ENCODE peak calls at places on chromosomes 4 and X, in four cellular contexts. One of them, this sample, is unnamed.

GRCh38 chr4:185171373-185172071 is 28.5 kb downstream of the SLC25A4 start:
- DNase-seq in stimulated activated CD8-positive, alpha-beta memory T cell treated with anti-CD3 and anti-CD28 coated beads, Interleukin-2, amount 100 ng/mL, for 1 hour: no peak
- DNase-seq in astrocyte of the spinal cord: no peak
- DNase-seq in fibroblast of mammary gland: no peak
- DNase-seq in this sample: no peak

GRCh38 chr4:165709526-165709925 is 163.5 kb upstream of the TLL1 start:
- DNase-seq in stimulated activated CD8-positive, alpha-beta memory T cell treated with anti-CD3 and anti-CD28 coated beads, Interleukin-2, amount 100 ng/mL, for 1 hour: no peak
- DNase-seq in astrocyte of the spinal cord: no peak
- DNase-seq in fibroblast of mammary gland: no peak
- DNase-seq in this sample: no peak

GRCh38 chr4:150828159-150828558 is 186.9 kb downstream of the LRBA start:
- DNase-seq in stimulated activated CD8-positive, alpha-beta memory T cell treated with anti-CD3 and anti-CD28 coated beads, Interleukin-2, amount 100 ng/mL, for 1 hour: peak; percentile 3
- DNase-seq in astrocyte of the spinal cord: no peak
- DNase-seq in fibroblast of mammary gland: no peak
- DNase-seq in this sample: no peak

GRCh38 chrX:38940547-38940946 is 139.3 kb downstream of the MID1IP1 start:
- DNase-seq in stimulated activated CD8-positive, alpha-beta memory T cell treated with anti-CD3 and anti-CD28 coated beads, Interleukin-2, amount 100 ng/mL, for 1 hour: no peak
- DNase-seq in astrocyte of the spinal cord: no peak
- DNase-seq in fibroblast of mammary gland: peak; percentile 57
- DNase-seq in this sample: no peak

GRCh38 chrX:114582264-114582632 is 1.6 kb upstream of the HTR2C start:
- DNase-seq in stimulated activated CD8-positive, alpha-beta memory T cell treated with anti-CD3 and anti-CD28 coated beads, Interleukin-2, amount 100 ng/mL, for 1 hour: no peak
- DNase-seq in astrocyte of the spinal cord: no peak
- DNase-seq in fibroblast of mammary gland: no peak
- DNase-seq in this sample: no peak

GRCh38 chrX:48695524-48695875 is 1.0 kb upstream of the SUV39H1 start:
- DNase-seq in stimulated activated CD8-positive, alpha-beta memory T cell treated with anti-CD3 and anti-CD28 coated beads, Interleukin-2, amount 100 ng/mL, for 1 hour: no peak
- DNase-seq in astrocyte of the spinal cord: no peak
- DNase-seq in fibroblast of mammary gland: peak; percentile 45
- DNase-seq in this sample: no peak

GRCh38 chrX:10932842-10933440 is 178.2 kb upstream of the HCCS start:
- DNase-seq in stimulated activated CD8-positive, alpha-beta memory T cell treated with anti-CD3 and anti-CD28 coated beads, Interleukin-2, amount 100 ng/mL, for 1 hour: no peak
- DNase-seq in astrocyte of the spinal cord: no peak
- DNase-seq in fibroblast of mammary gland: peak; percentile 64
- DNase-seq in this sample: no peak

GRCh38 chrX:15269120-15269519 is 763 bp downstream of the ASB9 start:
- DNase-seq in stimulated activated CD8-positive, alpha-beta memory T cell treated with anti-CD3 and anti-CD28 coated beads, Interleukin-2, amount 100 ng/mL, for 1 hour: no peak
- DNase-seq in astrocyte of the spinal cord: no peak
- DNase-seq in fibroblast of mammary gland: no peak
- DNase-seq in this sample: no peak

GRCh38 chr4:116321471-116321870 is 763.9 kb downstream of the TRAM1L1 start:
- DNase-seq in stimulated activated CD8-positive, alpha-beta memory T cell treated with anti-CD3 and anti-CD28 coated beads, Interleukin-2, amount 100 ng/mL, for 1 hour: no peak
- DNase-seq in astrocyte of the spinal cord: no peak
- DNase-seq in fibroblast of mammary gland: no peak
- DNase-seq in this sample: no peak

GRCh38 chr4:2465032-2465431 is 3.9 kb upstream of the RNF4 start:
- DNase-seq in stimulated activated CD8-positive, alpha-beta memory T cell treated with anti-CD3 and anti-CD28 coated beads, Interleukin-2, amount 100 ng/mL, for 1 hour: no peak
- DNase-seq in astrocyte of the spinal cord: no peak
- DNase-seq in fibroblast of mammary gland: no peak
- DNase-seq in this sample: no peak

GRCh38 chr4:26197018-26197779 is 123.6 kb upstream of the RBPJ start:
- DNase-seq in stimulated activated CD8-positive, alpha-beta memory T cell treated with anti-CD3 and anti-CD28 coated beads, Interleukin-2, amount 100 ng/mL, for 1 hour: peak; percentile 37
- DNase-seq in astrocyte of the spinal cord: peak; percentile 97
- DNase-seq in fibroblast of mammary gland: peak; percentile 99
- DNase-seq in this sample: peak; percentile 76

GRCh38 chrX:129925305-129926092 is 19.5 kb downstream of the UTP14A start:
- DNase-seq in stimulated activated CD8-positive, alpha-beta memory T cell treated with anti-CD3 and anti-CD28 coated beads, Interleukin-2, amount 100 ng/mL, for 1 hour: peak; percentile 35
- DNase-seq in astrocyte of the spinal cord: peak; percentile 72
- DNase-seq in fibroblast of mammary gland: peak; percentile 77
- DNase-seq in this sample: peak; percentile 12

GRCh38 chrX:86023806-86024205 is 23.6 kb downstream of the CHM start:
- DNase-seq in stimulated activated CD8-positive, alpha-beta memory T cell treated with anti-CD3 and anti-CD28 coated beads, Interleukin-2, amount 100 ng/mL, for 1 hour: no peak
- DNase-seq in astrocyte of the spinal cord: no peak
- DNase-seq in fibroblast of mammary gland: no peak
- DNase-seq in this sample: no peak

This sample was measured in LoVo.